ENCODE peak calls at places on chromosomes 6 and 20, in ten cellular contexts. F, D, Y, J, V, K, E, L, W and N are unnamed samples.

GRCh38 chr6:144647406-144647964 is 362.4 kb downstream of the UTRN start:
- DNase-seq in F (no peak), D (no peak), Y (no peak), J (no peak), V (no peak), K (no peak), E (no peak), L (no peak), W (no peak), N (no peak)

GRCh38 chr20:15544727-15545126 is 1028.5 kb downstream of the KIF16B start:
- DNase-seq in F (no peak), D (no peak), Y (no peak), J (no peak), V (no peak), K (no peak), E (no peak), L (no peak), W (no peak), N (no peak)

GRCh38 chr20:41078329-41078728 is 49.7 kb downstream of the TOP1 start:
- DNase-seq in F (no peak), D (peak; percentile 62), Y (no peak), J (no peak), V (no peak), K (no peak), E (peak; percentile 84), L (peak; percentile 20), W (no peak), N (peak; percentile 12)

GRCh38 chr20:4898845-4899244 is 102.5 kb downstream of the SLC23A2 start:
- DNase-seq in F (no peak), D (no peak), Y (no peak), J (no peak), V (no peak), K (no peak), E (no peak), L (no peak), W (no peak), N (no peak)

GRCh38 chr6:158758464-158758863 is 60.7 kb downstream of the EZR start:
- DNase-seq in F (no peak), D (no peak), Y (peak; percentile 65), J (no peak), V (no peak), K (no peak), E (no peak), L (no peak), W (no peak), N (no peak)

GRCh38 chr6:169898788-169899480 is 147.5 kb downstream of the ERMARD start:
- DNase-seq in F (no peak), D (no peak), Y (no peak), J (no peak), V (no peak), K (no peak), E (no peak), L (no peak), W (no peak), N (no peak)

GRCh38 chr20:37522258-37523011 is 1.4 kb downstream of the NNAT start:
- DNase-seq in F (no peak), D (no peak), Y (peak; percentile 57), J (peak; percentile 23), V (no peak), K (no peak), E (peak; percentile 93), L (no peak), W (peak; percentile 41), N (no peak)

GRCh38 chr20:46011631-46012482 is 3.1 kb downstream of the MMP9 start:
- DNase-seq in F (no peak), D (no peak), Y (peak; percentile 100), J (peak; percentile 60), V (no peak), K (peak; percentile 68), E (peak; percentile 57), L (no peak), W (peak; percentile 80), N (no peak)

GRCh38 chr6:74448850-74449249 is 752.8 kb downstream of the CD109 start:
- DNase-seq in F (no peak), D (no peak), Y (no peak), J (no peak), V (no peak), K (no peak), E (no peak), L (no peak), W (no peak), N (no peak)

GRCh38 chr20:18156045-18156444 is 18.4 kb downstream of the KAT14 start:
- DNase-seq in F (no peak), D (no peak), Y (no peak), J (no peak), V (no peak), K (no peak), E (no peak), L (no peak), W (no peak), N (no peak)

GRCh38 chr6:129889580-129889979 is 28.5 kb upstream of the TMEM244 start:
- DNase-seq in F (no peak), D (peak; percentile 88), Y (no peak), J (no peak), V (no peak), K (no peak), E (no peak), L (peak; percentile 68), W (no peak), N (no peak)

GRCh38 chr20:52473171-52473570 is 281.6 kb upstream of the ZFP64 start:
- DNase-seq in F (no peak), D (no peak), Y (no peak), J (no peak), V (no peak), K (no peak), E (no peak), L (no peak), W (no peak), N (no peak)

GRCh38 chr20:63043348-63044203 is 36.8 kb upstream of the BHLHE23 start:
- DNase-seq in F (peak; percentile 17), D (no peak), Y (no peak), J (no peak), V (no peak), K (no peak), E (no peak), L (no peak), W (no peak), N (no peak)

GRCh38 chr6:157667211-157668033 is 155.6 kb upstream of the SNX9 start:
- DNase-seq in F (peak; percentile 41), D (peak; percentile 70), Y (peak; percentile 54), J (peak; percentile 74), V (no peak), K (peak; percentile 58), E (peak; percentile 74), L (no peak), W (no peak), N (peak; percentile 83)

GRCh38 chr20:1134355-1134754 is 16.0 kb downstream of the PSMF1 start:
- DNase-seq in F (no peak), D (no peak), Y (no peak), J (no peak), V (no peak), K (no peak), E (no peak), L (no peak), W (no peak), N (no peak)

GRCh38 chr6:12555267-12555666 is 161.3 kb upstream of the PHACTR1 start:
- DNase-seq in F (no peak), D (peak; percentile 60), Y (no peak), J (no peak), V (no peak), K (no peak), E (no peak), L (no peak), W (no peak), N (no peak)

GRCh38 chr6:137216875-137217553 is 2.2 kb downstream of the IFNGR1 start:
- DNase-seq in F (no peak), D (no peak), Y (no peak), J (no peak), V (no peak), K (no peak), E (peak; percentile 39), L (no peak), W (no peak), N (no peak)

GRCh38 chr6:135012764-135013163 is 41.9 kb downstream of the HBS1L start:
- DNase-seq in F (no peak), D (peak; percentile 27), Y (no peak), J (no peak), V (no peak), K (no peak), E (no peak), L (peak; percentile 14), W (no peak), N (no peak)

GRCh38 chr6:11194399-11195274 is 37.8 kb downstream of the NEDD9 start:
- DNase-seq in F (no peak), D (peak; percentile 90), Y (no peak), J (no peak), V (no peak), K (no peak), E (no peak), L (peak; percentile 89), W (no peak), N (no peak)

GRCh38 chr20:5510446-5510845 is 193.7 kb upstream of the PROKR2 start:
- DNase-seq in F (no peak), D (peak; percentile 18), Y (peak; percentile 60), J (no peak), V (no peak), K (no peak), E (no peak), L (no peak), W (peak; percentile 54), N (no peak)

GRCh38 chr20:57498425-57499400 is 26.2 kb downstream of the CTCFL start:
- DNase-seq in F (peak; percentile 42), D (peak; percentile 29), Y (peak; percentile 54), J (no peak), V (no peak), K (peak; percentile 45), E (peak; percentile 72), L (no peak), W (no peak), N (no peak)

GRCh38 chr6:26161322-26161721 is 74.1 kb downstream of the HFE start:
- DNase-seq in F (no peak), D (no peak), Y (no peak), J (no peak), V (no peak), K (no peak), E (no peak), L (no peak), W (no peak), N (no peak)

GRCh38 chr20:62942456-62942855 is 4.5 kb downstream of the GID8 start:
- DNase-seq in F (no peak), D (no peak), Y (no peak), J (no peak), V (no peak), K (no peak), E (no peak), L (no peak), W (peak; percentile 37), N (no peak)

GRCh38 chr6:152204584-152204983 is 397.1 kb downstream of the ESR1 start:
- DNase-seq in F (no peak), D (no peak), Y (no peak), J (no peak), V (no peak), K (no peak), E (no peak), L (no peak), W (no peak), N (no peak)

GRCh38 chr20:9447182-9447581 is 67.2 kb upstream of the LAMP5 start:
- DNase-seq in F (no peak), D (no peak), Y (no peak), J (no peak), V (no peak), K (no peak), E (no peak), L (no peak), W (no peak), N (no peak)

GRCh38 chr20:23361651-23362391 is at the start of gene GZF1:
- DNase-seq in F (peak; percentile 96), D (peak; percentile 96), Y (peak; percentile 98), J (peak; percentile 98), V (peak; percentile 96), K (peak; percentile 98), E (peak; percentile 97), L (peak; percentile 78), W (peak; percentile 98), N (peak; percentile 98)

GRCh38 chr6:10431423-10432164 is 16.7 kb upstream of the TFAP2A start:
- DNase-seq in F (no peak), D (no peak), Y (no peak), J (no peak), V (no peak), K (no peak), E (no peak), L (no peak), W (no peak), N (no peak)

GRCh38 chr20:14193885-14194284 is 143.5 kb downstream of the FLRT3 start:
- DNase-seq in F (no peak), D (no peak), Y (no peak), J (no peak), V (no peak), K (no peak), E (peak; percentile 21), L (no peak), W (no peak), N (no peak)